ENCODE peak calls at places on chromosomes 6 and 20, in four cellular contexts. I is foreskin keratinocyte, D is H1, K is PC-9. J is an unnamed sample.

GRCh38 chr6:80449756-80450155 is 343.3 kb downstream of the BCKDHB start:
- DNase-seq in D (no peak), K (no peak), I (no peak), J (no peak)

GRCh38 chr6:85126448-85127178 is 323.3 kb upstream of the NT5E start:
- DNase-seq in D (peak; percentile 31), K (peak; percentile 46), I (no peak), J (peak; percentile 66)

GRCh38 chr6:32761548-32761947 is 1.8 kb downstream of the HLA-DQB2 start:
- DNase-seq in I (no peak), K (no peak), D (no peak), J (no peak)

GRCh38 chr6:56437171-56437900 is 190.0 kb upstream of the COL21A1 start:
- DNase-seq in K (no peak), D (no peak), I (peak; percentile 72), J (no peak)

GRCh38 chr6:86010915-86011786 is 368.5 kb upstream of the SYNCRIP start:
- DNase-seq in K (no peak), D (no peak), I (no peak), J (peak; percentile 20)

GRCh38 chr20:58714340-58714922 is 21.8 kb downstream of the NPEPL1 start:
- DNase-seq in I (no peak), D (no peak), K (no peak), J (peak; percentile 2)

GRCh38 chr20:23009636-23010035 is 25.5 kb upstream of the SSTR4 start:
- DNase-seq in K (no peak), D (no peak), I (peak; percentile 34), J (no peak)

GRCh38 chr6:144911322-144911721 is 626.2 kb downstream of the UTRN start:
- DNase-seq in I (no peak), K (no peak), D (no peak), J (no peak)

GRCh38 chr20:10131612-10132345 is 86.9 kb upstream of the SNAP25 start:
- DNase-seq in D (peak; percentile 5), I (peak; percentile 23), K (peak; percentile 15), J (peak; percentile 63)

GRCh38 chr6:112931835-112932234 is 584.7 kb downstream of the RFPL4B start:
- DNase-seq in K (no peak), I (no peak), D (no peak), J (no peak)

GRCh38 chr6:133242761-133243590 is 1.8 kb downstream of the EYA4 start:
- DNase-seq in D (no peak), K (peak; percentile 15), I (no peak), J (no peak)

GRCh38 chr6:111743859-111744692 is 129.2 kb downstream of the FYN start:
- DNase-seq in I (no peak), K (no peak), D (no peak), J (no peak)

GRCh38 chr6:111745636-111746035 is 127.6 kb downstream of the FYN start:
- DNase-seq in D (no peak), K (no peak), I (no peak), J (no peak)

GRCh38 chr6:111745186-111745585 is 128.1 kb downstream of the FYN start:
- DNase-seq in D (no peak), K (no peak), I (peak; percentile 9), J (no peak)

GRCh38 chr6:111741177-111741952 is 131.9 kb downstream of the FYN start:
- DNase-seq in I (no peak), K (no peak), D (no peak), J (no peak)

GRCh38 chr6:111743318-111743717 is 129.9 kb downstream of the FYN start:
- DNase-seq in D (no peak), K (no peak), I (no peak), J (no peak)
- H3K4me1 ChIP-seq in D (peaks cover 5% of the 10 kb centered on the region), K (peaks cover 7% of the 10 kb centered on the region), I (peaks cover 3% of the 10 kb centered on the region), J (no peaks in the 10 kb centered on the region)

GRCh38 chr20:34522969-34523871 is 7.0 kb downstream of the DYNLRB1 start:
- DNase-seq in I (no peak), K (peak; percentile 55), D (no peak), J (peak; percentile 79)
- H3K4me1 ChIP-seq in I (peaks cover 15% of the 10 kb centered on the region), K (peaks cover 37% of the 10 kb centered on the region), D (peaks cover 3% of the 10 kb centered on the region), J (peaks cover 34% of the 10 kb centered on the region)

GRCh38 chr20:41029150-41029872 is 689 bp downstream of the TOP1 start:
- DNase-seq in D (no peak), I (no peak), K (peak; percentile 28), J (peak; percentile 59)
- H3K4me1 ChIP-seq in D (peaks cover 9% of the 10 kb centered on the region), I (peaks cover 25% of the 10 kb centered on the region), K (peaks cover 52% of the 10 kb centered on the region), J (peaks cover 38% of the 10 kb centered on the region)

DNA sequence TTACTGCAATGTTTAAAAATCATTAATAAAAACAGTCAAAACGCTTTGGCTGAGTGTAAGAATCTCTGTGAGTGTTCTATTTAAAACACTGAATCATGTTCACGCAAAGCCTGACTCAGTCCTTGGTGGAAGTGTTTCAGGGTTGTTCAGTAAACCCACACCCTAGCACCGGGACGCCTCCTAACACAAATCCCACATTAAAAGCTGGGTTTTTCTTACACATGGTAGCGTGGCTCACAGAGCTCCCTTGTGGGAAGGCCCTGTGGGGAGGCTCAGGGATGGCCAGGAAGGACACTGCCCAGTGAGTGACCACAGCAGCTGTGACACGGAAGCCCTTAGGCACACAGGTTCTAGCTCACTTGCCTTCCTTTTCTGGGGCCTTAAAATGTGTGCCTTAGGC is 80.2 kb downstream of the GMPR start:
- DNase-seq in I (peak; percentile 65), K (no peak), D (no peak), J (no peak)
- H3K4me1 ChIP-seq in I (peaks cover 26% of the 10 kb centered on the region), K (peaks cover 16% of the 10 kb centered on the region), D (peaks cover 5% of the 10 kb centered on the region), J (peaks cover 19% of the 10 kb centered on the region)

GRCh38 chr20:31693402-31693801 is 29.3 kb downstream of the BCL2L1 start:
- DNase-seq in I (no peak), K (no peak), D (no peak), J (no peak)
- H3K4me1 ChIP-seq in I (peaks cover 16% of the 10 kb centered on the region), K (peaks cover 65% of the 10 kb centered on the region), D (peaks cover 26% of the 10 kb centered on the region), J (peaks cover 20% of the 10 kb centered on the region)

GRCh38 chr6:3343089-3343901 is 84.5 kb downstream of the PSMG4 start:
- DNase-seq in I (no peak), K (no peak), D (no peak), J (no peak)

GRCh38 chr6:3341467-3341866 is 82.7 kb downstream of the PSMG4 start:
- DNase-seq in I (no peak), D (no peak), K (no peak), J (no peak)

GRCh38 chr6:3337521-3338350 is 79.0 kb downstream of the PSMG4 start:
- DNase-seq in I (no peak), D (no peak), K (peak; percentile 18), J (peak; percentile 40)

GRCh38 chr6:3340358-3340798 is 81.6 kb downstream of the PSMG4 start:
- DNase-seq in I (no peak), K (no peak), D (no peak), J (no peak)

GRCh38 chr6:3340891-3341290 is 82.1 kb downstream of the PSMG4 start:
- DNase-seq in I (no peak), D (no peak), K (no peak), J (no peak)
- H3K4me1 ChIP-seq in I (no peaks in the 10 kb centered on the region), D (peaks cover 39% of the 10 kb centered on the region), K (peaks cover 8% of the 10 kb centered on the region), J (peaks cover 26% of the 10 kb centered on the region)

GRCh38 chr6:108171291-108171917 is 5.6 kb downstream of the NR2E1 start:
- DNase-seq in D (no peak), I (no peak), K (no peak), J (no peak)

GRCh38 chr6:108170607-108171290 is 4.9 kb downstream of the NR2E1 start:
- DNase-seq in I (no peak), D (no peak), K (no peak), J (no peak)

GRCh38 chr6:108168980-108169800 is 3.4 kb downstream of the NR2E1 start:
- DNase-seq in K (no peak), I (no peak), D (no peak), J (no peak)

GRCh38 chr6:108168501-108168979 is 2.7 kb downstream of the NR2E1 start:
- DNase-seq in D (no peak), K (no peak), I (no peak), J (peak; percentile 66)

GRCh38 chr6:108169801-108170606 is 4.2 kb downstream of the NR2E1 start:
- DNase-seq in K (no peak), D (no peak), I (no peak), J (no peak)
- H3K4me1 ChIP-seq in K (no peaks in the 10 kb centered on the region), D (peaks cover 4% of the 10 kb centered on the region), I (no peaks in the 10 kb centered on the region), J (peaks cover 43% of the 10 kb centered on the region)

DNA sequence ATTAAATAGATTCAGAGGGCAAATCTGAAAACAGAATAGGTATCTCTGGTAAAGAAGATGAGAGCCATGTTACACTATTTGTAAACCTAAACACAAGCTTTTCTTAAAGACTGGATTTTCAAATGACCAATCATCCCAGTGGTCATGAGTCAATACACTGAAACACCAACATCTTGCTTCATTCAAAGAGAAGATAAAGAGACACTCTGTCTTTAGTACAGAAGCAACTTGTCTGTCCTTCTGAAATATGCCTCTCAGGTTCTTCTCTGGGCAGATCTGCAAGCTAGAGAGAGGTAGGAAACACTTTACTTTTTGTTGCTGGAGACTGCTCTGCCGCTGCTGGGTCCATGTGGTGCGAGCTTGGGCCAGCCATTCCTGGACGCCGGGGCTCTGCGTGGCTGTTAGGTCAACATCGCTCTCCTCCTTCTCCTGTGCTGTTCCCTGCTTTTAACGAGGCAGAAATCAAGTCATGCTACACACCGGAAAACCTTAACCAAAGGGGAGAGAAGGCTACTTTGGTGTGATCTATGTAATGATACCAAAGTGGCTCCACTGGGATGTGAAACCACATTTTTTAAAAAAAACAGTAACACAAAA is 368.2 kb downstream of the SYNE1 start:
- DNase-seq in I (no peak), K (no peak), D (no peak), J (no peak)
- H3K4me1 ChIP-seq in I (peaks cover 30% of the 10 kb centered on the region), K (peaks cover 36% of the 10 kb centered on the region), D (no peaks in the 10 kb centered on the region), J (peaks cover 10% of the 10 kb centered on the region)

GRCh38 chr6:142918339-142919042 is 26.5 kb downstream of the HIVEP2 start:
- DNase-seq in I (no peak), D (no peak), K (no peak), J (no peak)
- H3K4me1 ChIP-seq in I (no peaks in the 10 kb centered on the region), D (no peaks in the 10 kb centered on the region), K (no peaks in the 10 kb centered on the region), J (no peaks in the 10 kb centered on the region)

DNA sequence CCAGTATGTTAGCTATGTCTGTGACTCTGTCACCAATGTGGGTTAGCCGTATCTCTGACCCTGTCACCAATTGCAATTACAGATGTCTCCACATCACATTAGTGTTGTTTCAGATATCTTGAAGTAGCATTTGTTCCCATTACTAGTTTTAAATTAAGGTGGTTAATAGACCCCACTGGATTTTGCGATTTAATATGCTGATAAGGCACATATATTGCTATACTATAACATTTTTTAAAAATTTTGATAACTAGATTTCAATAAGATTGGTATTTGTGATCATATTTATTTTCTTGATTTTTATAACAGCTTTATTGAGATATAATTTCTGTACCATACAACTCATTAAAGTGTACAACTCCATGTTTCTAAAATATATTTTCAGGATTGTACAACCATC is 33.9 kb downstream of the SYNJ2 start:
- DNase-seq in K (no peak), D (no peak), I (no peak), J (no peak)
- H3K4me1 ChIP-seq in K (peaks cover 26% of the 10 kb centered on the region), D (no peaks in the 10 kb centered on the region), I (no peaks in the 10 kb centered on the region), J (no peaks in the 10 kb centered on the region)

J was measured in hepatocyte.